ENCODE peak calls at places on chromosomes 3 and 15, in four cellular contexts. G is suprapubic skin, C is HCT116, I is OCI-LY7. R is an unnamed sample.

GRCh38 chr3:136960838-136961836 is 3.4 kb downstream of the IL20RB start:
- DNase-seq in G (no peak), C (peak; percentile 44), I (no peak), R (no peak)

GRCh38 chr3:35679409-35680080 is 40.2 kb downstream of the ARPP21 start:
- DNase-seq in G (no peak), C (no peak), I (no peak), R (no peak)

GRCh38 chr3:47392933-47393332 is 12.1 kb downstream of the PTPN23 start:
- DNase-seq in G (no peak), C (no peak), I (no peak), R (no peak)

GRCh38 chr3:5006755-5007202 is 27.5 kb downstream of the BHLHE40 start:
- DNase-seq in G (peak; percentile 72), C (no peak), I (peak; percentile 19), R (peak; percentile 95)

GRCh38 chr3:121883507-121883906 is 10.7 kb upstream of the SLC15A2 start:
- DNase-seq in G (no peak), C (peak; percentile 18), I (peak; percentile 42), R (peak; percentile 28)

GRCh38 chr15:63044645-63045437 is 2.3 kb downstream of the TPM1 start:
- DNase-seq in G (no peak), C (no peak), I (no peak), R (no peak)

GRCh38 chr3:35565048-35565447 is 74.3 kb upstream of the ARPP21 start:
- DNase-seq in G (no peak), C (no peak), I (no peak), R (no peak)

GRCh38 chr3:129699199-129699598 is 92.7 kb upstream of the PLXND1 start:
- DNase-seq in G (no peak), C (no peak), I (no peak), R (no peak)

GRCh38 chr3:184282941-184283340 is 7.1 kb downstream of the ECE2 start:
- DNase-seq in G (no peak), C (no peak), I (no peak), R (no peak)

GRCh38 chr3:80213076-80213475 is 445.3 kb upstream of the ROBO1 start:
- DNase-seq in G (no peak), C (no peak), I (no peak), R (no peak)

GRCh38 chr3:97021778-97022177 is 207.4 kb downstream of the EPHA6 start:
- DNase-seq in G (no peak), C (no peak), I (no peak), R (no peak)

GRCh38 chr15:98416222-98416835 is 232.0 kb upstream of the IGF1R start:
- DNase-seq in G (no peak), C (no peak), I (no peak), R (no peak)

GRCh38 chr15:98787190-98787589 is 138.9 kb downstream of the IGF1R start:
- DNase-seq in G (no peak), C (no peak), I (no peak), R (no peak)

GRCh38 chr15:85314139-85314538 is 66.3 kb upstream of the AKAP13 start:
- DNase-seq in G (no peak), C (no peak), I (no peak), R (no peak)

GRCh38 chr15:85311647-85312046 is 68.8 kb upstream of the AKAP13 start:
- DNase-seq in G (no peak), C (no peak), I (no peak), R (no peak)

GRCh38 chr15:85313339-85313738 is 67.1 kb upstream of the AKAP13 start:
- DNase-seq in G (no peak), C (no peak), I (no peak), R (no peak)

GRCh38 chr15:85312486-85312885 is 67.9 kb upstream of the AKAP13 start:
- DNase-seq in G (no peak), C (no peak), I (no peak), R (peak; percentile 87)

GRCh38 chr15:85312925-85313324 is 67.5 kb upstream of the AKAP13 start:
- DNase-seq in G (no peak), C (no peak), I (no peak), R (no peak)
- TF ChIP-seq CTCF in G (no peak), C (no peak), I (no peak), R (peak; percentile 10)

DNA sequence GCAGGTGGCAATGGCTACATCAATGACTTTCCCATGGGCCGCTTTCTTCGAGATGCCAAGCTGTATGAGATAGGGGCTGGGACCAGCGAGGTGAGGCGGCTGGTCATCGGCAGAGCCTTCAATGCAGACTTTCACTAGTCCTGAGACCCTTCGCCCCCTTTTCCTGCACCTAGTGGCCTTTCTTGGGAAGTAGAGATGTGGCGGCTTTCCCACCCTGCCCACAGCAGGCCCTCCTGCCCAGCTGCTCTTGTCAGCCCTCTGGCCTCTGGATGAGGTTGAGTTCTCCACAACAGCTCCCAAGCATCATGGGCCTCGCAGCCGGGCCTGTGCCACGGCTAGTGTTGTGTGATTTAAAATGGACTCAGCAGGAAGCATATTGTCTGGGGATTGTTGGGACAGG is 12.5 kb downstream of the IVD start:
- DNase-seq in G (no peak), C (no peak), I (no peak), R (no peak)
- TF ChIP-seq CTCF in G (no peak), C (no peak), I (no peak), R (no peak)

DNA sequence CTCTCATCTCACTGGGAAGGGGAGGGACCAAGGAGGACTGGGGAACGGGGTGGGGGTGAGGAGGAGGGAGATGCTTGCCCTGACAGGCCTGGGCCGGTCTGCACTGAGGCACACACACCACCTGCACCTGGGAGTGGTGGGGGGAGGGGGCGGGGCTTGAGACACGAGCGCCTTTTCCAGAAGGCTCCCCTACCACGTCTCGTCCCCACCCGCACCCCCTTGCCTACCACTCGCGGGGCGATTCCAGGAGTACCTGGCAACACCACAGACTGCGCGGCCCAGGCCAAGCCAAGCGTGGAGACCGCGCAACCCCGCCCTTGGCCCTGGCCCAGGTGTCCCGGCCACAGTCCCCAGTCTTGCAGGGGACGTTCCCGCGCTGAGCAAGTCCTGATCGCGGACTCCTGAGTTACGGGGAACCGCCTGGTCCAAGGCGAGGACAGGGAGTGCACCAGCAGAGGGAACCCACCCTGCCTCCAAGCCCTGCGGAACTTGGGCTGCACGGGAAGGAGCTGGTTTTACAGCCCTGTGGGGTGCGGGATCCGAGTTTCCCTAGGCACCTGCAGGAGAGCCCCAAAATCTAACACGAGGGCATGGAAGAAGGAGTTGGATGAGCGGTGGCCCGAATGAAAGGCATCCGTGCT is 68.1 kb upstream of the SH3GL3 start:
- DNase-seq in G (peak; percentile 77), C (peak; percentile 8), I (no peak), R (no peak)
- TF ChIP-seq CTCF in G (no peak), C (no peak), I (no peak), R (no peak)

GRCh38 chr3:156816794-156817741 is 9.1 kb upstream of the LEKR1 start:
- DNase-seq in G (peak; percentile 91), C (peak; percentile 77), I (peak; percentile 72), R (peak; percentile 98)
- TF ChIP-seq CTCF in G (peak; percentile 3), C (peak; percentile 3), I (no peak), R (peak; percentile 11)

GRCh38 chr3:125191730-125192129 is 20.8 kb downstream of the SLC12A8 start:
- DNase-seq in G (no peak), C (no peak), I (no peak), R (peak; percentile 36)

GRCh38 chr3:125190781-125191180 is 21.8 kb downstream of the SLC12A8 start:
- DNase-seq in G (no peak), C (no peak), I (no peak), R (no peak)

GRCh38 chr3:125194061-125194848 is 18.3 kb downstream of the SLC12A8 start:
- DNase-seq in G (no peak), C (no peak), I (no peak), R (no peak)

GRCh38 chr3:125191256-125191655 is 21.3 kb downstream of the SLC12A8 start:
- DNase-seq in G (no peak), C (no peak), I (no peak), R (no peak)

GRCh38 chr3:125192190-125193035 is 20.1 kb downstream of the SLC12A8 start:
- DNase-seq in G (no peak), C (no peak), I (peak; percentile 19), R (peak; percentile 82)
- TF ChIP-seq CTCF in G (no peak), C (no peak), I (peak; percentile 44), R (peak; percentile 57)

DNA sequence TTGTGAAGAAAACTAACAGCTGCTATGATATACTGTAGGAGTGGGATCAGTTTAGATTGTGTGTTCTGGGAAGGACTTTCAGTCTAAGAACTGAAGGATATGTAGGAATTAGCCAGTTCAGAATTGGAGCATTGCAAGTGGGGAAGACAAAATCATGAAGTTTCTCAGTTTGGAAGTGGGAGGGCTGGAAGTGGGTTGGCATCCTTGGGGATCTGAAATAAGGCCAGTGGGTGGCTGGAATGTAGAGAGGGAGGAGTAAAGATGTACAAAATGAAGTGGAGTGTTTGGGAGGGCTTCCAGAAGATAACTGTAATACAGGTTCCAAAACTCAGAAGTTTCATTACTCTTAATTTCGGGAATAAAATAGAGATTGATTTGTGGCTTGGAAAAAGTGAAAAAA is 17.2 kb downstream of the SEC22A start:
- DNase-seq in G (no peak), C (no peak), I (no peak), R (no peak)
- TF ChIP-seq CTCF in G (no peak), C (no peak), I (no peak), R (no peak)

R was measured in GM12865.